ENCODE peak calls at places on chromosome 9, in five cellular contexts. One of them, this sample, is unnamed.

GRCh38 chr9:125511780-125512179 is 195.2 kb downstream of the MAPKAP1 start:
- DNase-seq in left ventricle myocardium inferior: no peak
- DNase-seq in right lobe of liver: no peak
- DNase-seq in PC-9: peak; percentile 52
- DNase-seq in endodermal cell: no peak
- DNase-seq in this sample: peak; percentile 80

GRCh38 chr9:120368799-120369198 is 211.2 kb downstream of the CDK5RAP2 start:
- DNase-seq in left ventricle myocardium inferior: no peak
- DNase-seq in right lobe of liver: no peak
- DNase-seq in PC-9: no peak
- DNase-seq in endodermal cell: peak; percentile 45
- DNase-seq in this sample: no peak

GRCh38 chr9:137148242-137148641 is 9.3 kb downstream of the GRIN1 start:
- DNase-seq in left ventricle myocardium inferior: no peak
- DNase-seq in right lobe of liver: no peak
- DNase-seq in endodermal cell: no peak
- DNase-seq in PC-9: no peak
- DNase-seq in this sample: no peak

GRCh38 chr9:128136816-128137793 is 9.6 kb upstream of the PTGES2 start:
- DNase-seq in PC-9: peak; percentile 89
- DNase-seq in endodermal cell: peak; percentile 29
- DNase-seq in left ventricle myocardium inferior: no peak
- DNase-seq in right lobe of liver: peak; percentile 40
- DNase-seq in this sample: peak; percentile 63

GRCh38 chr9:101387871-101388506 is 3.2 kb upstream of the BAAT start:
- DNase-seq in PC-9: no peak
- DNase-seq in right lobe of liver: no peak
- DNase-seq in left ventricle myocardium inferior: no peak
- DNase-seq in endodermal cell: no peak
- DNase-seq in this sample: peak; percentile 51

GRCh38 chr9:31272456-31273295 is 1111.8 kb upstream of the ACO1 start:
- DNase-seq in left ventricle myocardium inferior: no peak
- DNase-seq in right lobe of liver: no peak
- DNase-seq in endodermal cell: no peak
- DNase-seq in PC-9: peak; percentile 64
- DNase-seq in this sample: peak; percentile 45

GRCh38 chr9:96420468-96421219 is 2.5 kb upstream of the ZNF367 start:
- DNase-seq in PC-9: peak; percentile 99
- DNase-seq in endodermal cell: peak; percentile 80
- DNase-seq in left ventricle myocardium inferior: no peak
- DNase-seq in right lobe of liver: no peak
- DNase-seq in this sample: peak; percentile 95

GRCh38 chr9:33506626-33507370 is 17.3 kb upstream of the ANKRD18B start:
- DNase-seq in PC-9: peak; percentile 93
- DNase-seq in endodermal cell: no peak
- DNase-seq in right lobe of liver: no peak
- DNase-seq in left ventricle myocardium inferior: no peak
- DNase-seq in this sample: peak; percentile 72

GRCh38 chr9:130356033-130356432 is 88.7 kb upstream of the ASS1 start:
- DNase-seq in right lobe of liver: no peak
- DNase-seq in endodermal cell: no peak
- DNase-seq in PC-9: no peak
- DNase-seq in left ventricle myocardium inferior: no peak
- DNase-seq in this sample: no peak

GRCh38 chr9:20462410-20462809 is 159.9 kb downstream of the MLLT3 start:
- DNase-seq in left ventricle myocardium inferior: no peak
- DNase-seq in endodermal cell: no peak
- DNase-seq in PC-9: no peak
- DNase-seq in right lobe of liver: no peak
- DNase-seq in this sample: no peak

GRCh38 chr9:95989304-95989703 is 113.8 kb downstream of the ERCC6L2 start:
- DNase-seq in endodermal cell: no peak
- DNase-seq in left ventricle myocardium inferior: no peak
- DNase-seq in PC-9: no peak
- DNase-seq in right lobe of liver: no peak
- DNase-seq in this sample: peak; percentile 57

GRCh38 chr9:33867747-33868429 is 50.9 kb downstream of the UBE2R2 start:
- DNase-seq in endodermal cell: no peak
- DNase-seq in left ventricle myocardium inferior: peak; percentile 66
- DNase-seq in PC-9: no peak
- DNase-seq in right lobe of liver: no peak
- DNase-seq in this sample: no peak

GRCh38 chr9:70902171-70902570 is 219.2 kb downstream of the TRPM3 start:
- DNase-seq in left ventricle myocardium inferior: no peak
- DNase-seq in right lobe of liver: no peak
- DNase-seq in endodermal cell: no peak
- DNase-seq in PC-9: no peak
- DNase-seq in this sample: no peak

GRCh38 chr9:109422641-109423040 is 75.5 kb downstream of the PTPN3 start:
- DNase-seq in left ventricle myocardium inferior: no peak
- DNase-seq in PC-9: no peak
- DNase-seq in endodermal cell: no peak
- DNase-seq in right lobe of liver: no peak
- DNase-seq in this sample: no peak

GRCh38 chr9:88534456-88535225 is at the start of gene NXNL2:
- DNase-seq in left ventricle myocardium inferior: peak; percentile 69
- DNase-seq in right lobe of liver: peak; percentile 81
- DNase-seq in PC-9: peak; percentile 55
- DNase-seq in endodermal cell: peak; percentile 96
- DNase-seq in this sample: peak; percentile 76

GRCh38 chr9:89792189-89793123 is 187.6 kb downstream of the GADD45G start:
- DNase-seq in endodermal cell: no peak
- DNase-seq in PC-9: no peak
- DNase-seq in right lobe of liver: peak; percentile 68
- DNase-seq in left ventricle myocardium inferior: no peak
- DNase-seq in this sample: no peak

GRCh38 chr9:7324031-7324654 is 475.4 kb downstream of the DMAC1 start:
- DNase-seq in endodermal cell: no peak
- DNase-seq in left ventricle myocardium inferior: no peak
- DNase-seq in right lobe of liver: no peak
- DNase-seq in PC-9: no peak
- DNase-seq in this sample: no peak

GRCh38 chr9:92720209-92720765 is 44.3 kb downstream of the BICD2 start:
- DNase-seq in right lobe of liver: no peak
- DNase-seq in PC-9: no peak
- DNase-seq in left ventricle myocardium inferior: no peak
- DNase-seq in endodermal cell: no peak
- DNase-seq in this sample: no peak

GRCh38 chr9:124133752-124134151 is 122.2 kb downstream of the LHX2 start:
- DNase-seq in endodermal cell: peak; percentile 70
- DNase-seq in right lobe of liver: peak; percentile 70
- DNase-seq in left ventricle myocardium inferior: no peak
- DNase-seq in PC-9: no peak
- DNase-seq in this sample: peak; percentile 46

GRCh38 chr9:28539432-28539831 is 966.2 kb upstream of the C9orf72 start:
- DNase-seq in left ventricle myocardium inferior: no peak
- DNase-seq in endodermal cell: no peak
- DNase-seq in PC-9: peak; percentile 36
- DNase-seq in right lobe of liver: no peak
- DNase-seq in this sample: peak; percentile 50

GRCh38 chr9:34431661-34432060 is 26.7 kb downstream of the FAM219A start:
- DNase-seq in left ventricle myocardium inferior: no peak
- DNase-seq in PC-9: no peak
- DNase-seq in endodermal cell: no peak
- DNase-seq in right lobe of liver: no peak
- DNase-seq in this sample: no peak

GRCh38 chr9:136079211-136079915 is 15.7 kb downstream of the NACC2 start:
- DNase-seq in right lobe of liver: peak; percentile 33
- DNase-seq in PC-9: peak; percentile 72
- DNase-seq in endodermal cell: peak; percentile 43
- DNase-seq in left ventricle myocardium inferior: no peak
- DNase-seq in this sample: no peak

GRCh38 chr9:136081826-136082495 is 13.1 kb downstream of the NACC2 start:
- DNase-seq in endodermal cell: no peak
- DNase-seq in left ventricle myocardium inferior: peak; percentile 15
- DNase-seq in PC-9: no peak
- DNase-seq in right lobe of liver: peak; percentile 46
- DNase-seq in this sample: no peak

GRCh38 chr9:136079916-136080246 is 15.2 kb downstream of the NACC2 start:
- DNase-seq in right lobe of liver: peak; percentile 52
- DNase-seq in left ventricle myocardium inferior: no peak
- DNase-seq in PC-9: no peak
- DNase-seq in endodermal cell: no peak
- DNase-seq in this sample: no peak

GRCh38 chr9:136081113-136081825 is 13.8 kb downstream of the NACC2 start:
- DNase-seq in endodermal cell: no peak
- DNase-seq in right lobe of liver: peak; percentile 47
- DNase-seq in left ventricle myocardium inferior: peak; percentile 31
- DNase-seq in PC-9: no peak
- DNase-seq in this sample: no peak

DNA sequence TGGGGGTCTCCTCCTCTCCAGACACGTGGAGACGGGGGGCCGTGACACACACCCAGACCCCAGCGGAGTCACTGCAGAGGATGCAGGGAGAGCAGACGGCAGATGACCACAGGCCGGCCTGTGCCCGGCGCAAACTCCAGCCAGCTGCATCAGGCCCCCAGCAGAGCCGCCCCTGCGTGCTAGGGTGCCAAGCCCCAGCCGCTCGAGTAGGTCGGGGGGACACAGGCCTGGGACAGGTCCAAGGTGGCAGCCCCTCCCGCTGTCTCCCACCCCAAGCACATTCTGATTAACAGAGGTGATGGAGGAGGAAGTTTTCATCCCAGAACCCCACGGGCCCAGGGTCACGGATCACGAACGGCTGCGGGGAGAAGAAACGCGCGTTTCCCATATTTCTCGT is 14.4 kb downstream of the NACC2 start:
- DNase-seq in endodermal cell: no peak
- DNase-seq in PC-9: no peak
- DNase-seq in left ventricle myocardium inferior: no peak
- DNase-seq in right lobe of liver: peak; percentile 49
- DNase-seq in this sample: no peak
- H3K4me1 ChIP-seq in endodermal cell: no peaks in the 10 kb centered on the region
- H3K4me1 ChIP-seq in PC-9: peaks cover 13% of the 10 kb centered on the region
- H3K4me1 ChIP-seq in left ventricle myocardium inferior: peaks cover 79% of the 10 kb centered on the region
- H3K4me1 ChIP-seq in right lobe of liver: no peaks in the 10 kb centered on the region
- H3K4me1 ChIP-seq in this sample: no peaks in the 10 kb centered on the region

GRCh38 chr9:91008568-91008967 is 206.9 kb downstream of the SYK start:
- DNase-seq in right lobe of liver: no peak
- DNase-seq in left ventricle myocardium inferior: no peak
- DNase-seq in endodermal cell: no peak
- DNase-seq in PC-9: no peak
- DNase-seq in this sample: no peak

GRCh38 chr9:91006046-91006445 is 204.4 kb downstream of the SYK start:
- DNase-seq in left ventricle myocardium inferior: no peak
- DNase-seq in PC-9: no peak
- DNase-seq in endodermal cell: no peak
- DNase-seq in right lobe of liver: no peak
- DNase-seq in this sample: peak; percentile 61

GRCh38 chr9:91001146-91001611 is 199.6 kb downstream of the SYK start:
- DNase-seq in PC-9: peak; percentile 94
- DNase-seq in left ventricle myocardium inferior: no peak
- DNase-seq in right lobe of liver: no peak
- DNase-seq in endodermal cell: no peak
- DNase-seq in this sample: peak; percentile 91

GRCh38 chr9:91004484-91004883 is 202.9 kb downstream of the SYK start:
- DNase-seq in left ventricle myocardium inferior: no peak
- DNase-seq in right lobe of liver: no peak
- DNase-seq in PC-9: no peak
- DNase-seq in endodermal cell: no peak
- DNase-seq in this sample: no peak

GRCh38 chr9:91004992-91005391 is 203.4 kb downstream of the SYK start:
- DNase-seq in PC-9: no peak
- DNase-seq in right lobe of liver: no peak
- DNase-seq in endodermal cell: peak; percentile 63
- DNase-seq in left ventricle myocardium inferior: no peak
- DNase-seq in this sample: no peak
- TF ChIP-seq CTCF in PC-9: no peak
- TF ChIP-seq CTCF in right lobe of liver: no peak
- TF ChIP-seq CTCF in endodermal cell: peak; percentile 62
- TF ChIP-seq CTCF in left ventricle myocardium inferior: no peak
- TF ChIP-seq CTCF in this sample: no peak

DNA sequence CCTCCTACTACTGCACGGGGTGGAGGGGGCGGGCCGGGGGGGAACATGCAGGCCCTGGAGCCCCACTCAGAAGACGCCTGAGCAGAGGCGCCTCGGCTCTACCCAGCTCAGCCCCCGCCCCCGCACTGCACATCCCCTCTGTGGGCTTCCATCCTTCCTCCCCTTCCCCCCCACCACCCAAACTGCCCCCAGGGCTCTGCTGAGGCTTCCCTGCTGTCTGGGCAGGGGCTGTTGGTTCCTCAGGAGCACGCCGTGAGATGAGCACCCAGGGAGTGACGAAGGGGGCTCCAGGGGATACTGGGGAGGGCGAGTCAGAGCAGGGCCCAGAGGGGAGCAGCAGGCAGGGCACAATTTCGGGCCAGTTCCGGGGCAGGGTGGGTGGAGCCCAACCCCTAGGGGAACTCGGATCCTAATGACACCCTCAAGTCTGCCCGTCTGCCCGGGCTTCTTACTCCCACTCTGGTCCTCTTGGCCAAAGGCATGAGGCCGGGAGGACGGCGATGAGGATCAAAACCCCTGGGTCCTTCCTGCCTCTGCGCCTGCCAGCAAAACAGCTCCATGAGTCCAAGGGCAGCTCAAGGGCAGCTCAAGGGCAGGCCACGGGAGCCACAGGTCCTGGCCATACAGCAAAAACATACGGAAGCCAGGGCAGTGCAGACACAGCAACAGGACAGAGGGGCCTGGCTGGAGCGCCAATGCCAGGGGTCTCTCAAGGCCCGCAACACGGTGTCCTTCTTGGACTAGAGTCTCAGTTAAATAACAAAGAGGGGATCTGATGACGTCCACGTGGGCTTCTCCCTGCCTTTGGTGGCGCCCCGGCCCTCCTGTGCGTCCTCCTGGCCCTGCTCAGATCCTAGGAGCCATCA is 200.9 kb downstream of the AUH start:
- DNase-seq in endodermal cell: no peak
- DNase-seq in left ventricle myocardium inferior: no peak
- DNase-seq in right lobe of liver: no peak
- DNase-seq in PC-9: no peak
- DNase-seq in this sample: no peak
- H3K4me1 ChIP-seq in endodermal cell: no peaks in the 10 kb centered on the region
- H3K4me1 ChIP-seq in left ventricle myocardium inferior: peaks cover 29% of the 10 kb centered on the region
- H3K4me1 ChIP-seq in right lobe of liver: no peaks in the 10 kb centered on the region
- H3K4me1 ChIP-seq in PC-9: peaks cover 43% of the 10 kb centered on the region
- H3K4me1 ChIP-seq in this sample: peaks cover 42% of the 10 kb centered on the region

GRCh38 chr9:75299324-75299723 is 211.0 kb downstream of the OSTF1 start:
- DNase-seq in right lobe of liver: no peak
- DNase-seq in endodermal cell: no peak
- DNase-seq in left ventricle myocardium inferior: no peak
- DNase-seq in PC-9: no peak
- DNase-seq in this sample: peak; percentile 2
- TF ChIP-seq CTCF in right lobe of liver: no peak
- TF ChIP-seq CTCF in endodermal cell: no peak
- TF ChIP-seq CTCF in left ventricle myocardium inferior: no peak
- TF ChIP-seq CTCF in PC-9: no peak
- TF ChIP-seq CTCF in this sample: no peak

GRCh38 chr9:37079370-37080164 is 40.8 kb upstream of the ZCCHC7 start:
- DNase-seq in PC-9: peak; percentile 74
- DNase-seq in left ventricle myocardium inferior: peak; percentile 91
- DNase-seq in endodermal cell: peak; percentile 96
- DNase-seq in right lobe of liver: peak; percentile 95
- DNase-seq in this sample: peak; percentile 87
- H3K4me1 ChIP-seq in PC-9: peaks cover 7% of the 10 kb centered on the region
- H3K4me1 ChIP-seq in left ventricle myocardium inferior: peaks cover 43% of the 10 kb centered on the region
- H3K4me1 ChIP-seq in endodermal cell: no peaks in the 10 kb centered on the region
- H3K4me1 ChIP-seq in right lobe of liver: no peaks in the 10 kb centered on the region
- H3K4me1 ChIP-seq in this sample: peaks cover 13% of the 10 kb centered on the region

This sample was measured in PC-3.